ENCODE peak calls at places on chromosomes 3 and 15, in four cellular contexts. One of them, this sample, is unnamed.

GRCh38 chr3:40623567-40623966 is 98.8 kb downstream of the ZNF621 start:
- DNase-seq in progenitor cell of endocrine pancreas: no peak
- DNase-seq in GM12864: peak; percentile 65
- DNase-seq in fibroblast of mammary gland: peak; percentile 38
- DNase-seq in this sample: peak; percentile 40

GRCh38 chr3:151944356-151944755 is 70.9 kb downstream of the SUCNR1 start:
- DNase-seq in progenitor cell of endocrine pancreas: no peak
- DNase-seq in GM12864: no peak
- DNase-seq in fibroblast of mammary gland: no peak
- DNase-seq in this sample: no peak

GRCh38 chr15:62141643-62142588 is 23.2 kb downstream of the C2CD4B start:
- DNase-seq in progenitor cell of endocrine pancreas: no peak
- DNase-seq in GM12864: no peak
- DNase-seq in fibroblast of mammary gland: no peak
- DNase-seq in this sample: no peak

GRCh38 chr3:123783050-123783724 is 100.9 kb downstream of the MYLK start:
- DNase-seq in progenitor cell of endocrine pancreas: no peak
- DNase-seq in GM12864: no peak
- DNase-seq in fibroblast of mammary gland: no peak
- DNase-seq in this sample: no peak

GRCh38 chr3:111668912-111669488 is 73.9 kb upstream of the ZBED2 start:
- DNase-seq in progenitor cell of endocrine pancreas: no peak
- DNase-seq in GM12864: no peak
- DNase-seq in fibroblast of mammary gland: peak; percentile 72
- DNase-seq in this sample: peak; percentile 61

GRCh38 chr15:68206711-68207151 is 1.6 kb upstream of the CALML4 start:
- DNase-seq in progenitor cell of endocrine pancreas: no peak
- DNase-seq in GM12864: no peak
- DNase-seq in fibroblast of mammary gland: no peak
- DNase-seq in this sample: no peak

GRCh38 chr3:112685435-112685834 is 44.5 kb upstream of the CCDC80 start:
- DNase-seq in progenitor cell of endocrine pancreas: no peak
- DNase-seq in GM12864: no peak
- DNase-seq in fibroblast of mammary gland: peak; percentile 97
- DNase-seq in this sample: no peak

GRCh38 chr3:16130066-16130465 is 44.4 kb upstream of the GALNT15 start:
- DNase-seq in progenitor cell of endocrine pancreas: no peak
- DNase-seq in GM12864: no peak
- DNase-seq in fibroblast of mammary gland: peak; percentile 97
- DNase-seq in this sample: no peak

GRCh38 chr3:58565621-58566397 is 11.4 kb downstream of the FAM107A start:
- DNase-seq in progenitor cell of endocrine pancreas: no peak
- DNase-seq in GM12864: no peak
- DNase-seq in fibroblast of mammary gland: no peak
- DNase-seq in this sample: no peak

GRCh38 chr3:139934557-139935070 is 371 bp upstream of the CLSTN2 start:
- DNase-seq in progenitor cell of endocrine pancreas: peak; percentile 57
- DNase-seq in GM12864: no peak
- DNase-seq in fibroblast of mammary gland: no peak
- DNase-seq in this sample: no peak
- TF ChIP-seq CTCF in progenitor cell of endocrine pancreas: peak; percentile 63
- TF ChIP-seq CTCF in GM12864: peak; percentile 32
- TF ChIP-seq CTCF in fibroblast of mammary gland: no peak
- TF ChIP-seq CTCF in this sample: no peak

DNA sequence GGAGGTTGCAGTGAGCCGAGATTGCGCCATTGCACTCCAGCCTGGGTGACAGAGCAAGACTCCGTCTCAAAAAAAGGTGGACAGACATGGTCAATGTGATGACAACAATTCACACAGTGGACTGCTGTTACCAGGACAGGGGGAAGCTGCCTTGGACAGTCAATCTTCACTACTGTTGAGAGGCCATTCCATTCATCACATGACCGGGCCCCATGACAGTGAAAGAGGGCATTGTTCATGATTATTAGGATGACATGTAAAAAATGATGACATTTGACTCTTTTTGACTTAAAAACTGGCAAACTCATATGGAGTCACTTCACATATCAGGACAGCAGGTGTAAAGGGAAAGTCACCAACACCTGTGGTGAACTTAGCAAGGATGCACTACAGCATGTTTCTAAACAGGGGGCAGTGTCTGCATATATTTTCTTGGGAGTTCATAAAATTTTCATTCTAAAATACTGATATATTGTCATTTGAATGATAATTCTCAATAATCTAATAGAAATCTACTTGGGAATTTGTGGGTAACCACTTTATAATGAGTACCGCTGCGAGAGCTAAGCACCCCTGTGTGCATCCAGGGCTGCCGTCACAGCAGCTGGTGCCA is 34.2 kb upstream of the LDHAL6B start:
- DNase-seq in progenitor cell of endocrine pancreas: no peak
- DNase-seq in GM12864: no peak
- DNase-seq in fibroblast of mammary gland: no peak
- DNase-seq in this sample: no peak
- TF ChIP-seq CTCF in progenitor cell of endocrine pancreas: peak; percentile 24
- TF ChIP-seq CTCF in GM12864: no peak
- TF ChIP-seq CTCF in fibroblast of mammary gland: peak; percentile 30
- TF ChIP-seq CTCF in this sample: no peak

DNA sequence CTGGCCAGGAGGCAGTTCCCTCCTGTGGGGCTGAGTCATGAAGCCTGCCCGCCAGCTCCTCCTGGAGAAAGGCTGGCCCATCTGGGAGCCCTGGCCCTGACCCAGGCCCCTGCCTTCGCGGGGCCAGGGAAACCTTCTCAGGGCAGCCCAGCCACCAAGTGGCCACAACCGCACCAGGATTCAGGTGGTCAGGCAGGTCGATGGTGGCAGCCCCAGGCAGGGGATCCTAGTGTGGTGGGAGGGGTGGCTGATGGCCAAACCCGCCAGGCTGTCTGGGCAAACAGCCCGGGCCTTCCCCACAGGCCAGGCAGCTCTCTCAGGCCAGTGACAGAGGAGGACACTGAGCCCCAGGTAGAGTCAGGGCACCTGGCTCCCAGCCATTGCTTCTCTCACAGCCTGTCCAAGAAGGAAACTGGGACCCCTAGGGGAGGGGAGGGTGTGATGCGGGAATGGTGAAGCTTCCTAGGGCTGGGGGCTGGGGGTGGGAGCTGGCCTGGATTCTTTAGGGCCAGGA is 1.2 kb downstream of the TWF2 start:
- DNase-seq in progenitor cell of endocrine pancreas: no peak
- DNase-seq in GM12864: no peak
- DNase-seq in fibroblast of mammary gland: peak; percentile 91
- DNase-seq in this sample: peak; percentile 92
- TF ChIP-seq CTCF in progenitor cell of endocrine pancreas: no peak
- TF ChIP-seq CTCF in GM12864: no peak
- TF ChIP-seq CTCF in fibroblast of mammary gland: no peak
- TF ChIP-seq CTCF in this sample: no peak

DNA sequence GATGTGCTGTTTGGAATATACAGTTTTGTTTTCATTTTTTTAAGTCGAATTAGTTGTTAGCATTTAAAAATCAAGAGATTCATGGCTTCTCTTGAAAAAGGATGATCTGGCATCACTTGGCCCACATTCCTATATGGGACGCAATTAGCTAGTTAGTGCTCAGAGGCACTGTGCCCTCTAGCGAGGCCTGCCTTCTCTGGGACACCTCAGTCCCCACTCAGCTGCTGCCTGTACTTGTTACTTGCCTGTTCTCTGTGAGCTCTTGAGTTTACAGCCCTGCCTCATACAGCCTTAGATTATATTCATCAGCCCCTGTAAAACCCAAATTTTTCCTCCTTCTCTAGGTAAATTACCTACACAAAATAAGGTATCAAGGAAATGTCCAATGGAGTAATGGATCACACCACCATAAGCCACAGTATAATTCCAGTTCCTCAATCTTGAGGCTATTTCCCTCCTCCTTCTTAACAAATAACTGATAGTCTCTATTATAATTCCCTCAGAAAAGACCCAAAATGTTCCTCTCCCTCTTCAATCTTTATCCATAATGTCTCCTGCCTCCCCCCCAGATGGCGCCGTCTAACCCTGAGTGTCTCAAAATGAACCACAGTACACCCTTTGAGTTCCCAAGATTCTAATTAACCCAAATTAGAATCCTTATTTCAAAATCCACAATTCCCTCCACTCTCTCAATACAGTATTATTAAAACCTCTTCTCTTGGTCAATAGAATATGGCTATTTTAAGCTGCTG is 2.7 kb downstream of the ZMAT3 start:
- DNase-seq in progenitor cell of endocrine pancreas: no peak
- DNase-seq in GM12864: no peak
- DNase-seq in fibroblast of mammary gland: peak; percentile 47
- DNase-seq in this sample: peak; percentile 47
- TF ChIP-seq CTCF in progenitor cell of endocrine pancreas: peak; percentile 36
- TF ChIP-seq CTCF in GM12864: peak; percentile 44
- TF ChIP-seq CTCF in fibroblast of mammary gland: peak; percentile 59
- TF ChIP-seq CTCF in this sample: peak; percentile 45

GRCh38 chr15:76285241-76285825 is 25.9 kb downstream of the ETFA start:
- DNase-seq in progenitor cell of endocrine pancreas: no peak
- DNase-seq in GM12864: no peak
- DNase-seq in fibroblast of mammary gland: peak; percentile 18
- DNase-seq in this sample: peak; percentile 44
- TF ChIP-seq CTCF in progenitor cell of endocrine pancreas: peak; percentile 43
- TF ChIP-seq CTCF in GM12864: peak; percentile 45
- TF ChIP-seq CTCF in fibroblast of mammary gland: peak; percentile 60
- TF ChIP-seq CTCF in this sample: peak; percentile 43

GRCh38 chr3:70359711-70360110 is 47.3 kb upstream of the MDFIC2 start:
- DNase-seq in progenitor cell of endocrine pancreas: no peak
- DNase-seq in GM12864: no peak
- DNase-seq in fibroblast of mammary gland: no peak
- DNase-seq in this sample: no peak

GRCh38 chr3:70360985-70361384 is 48.5 kb upstream of the MDFIC2 start:
- DNase-seq in progenitor cell of endocrine pancreas: no peak
- DNase-seq in GM12864: peak; percentile 24
- DNase-seq in fibroblast of mammary gland: peak; percentile 47
- DNase-seq in this sample: peak; percentile 17

GRCh38 chr3:70358978-70359580 is 46.6 kb upstream of the MDFIC2 start:
- DNase-seq in progenitor cell of endocrine pancreas: no peak
- DNase-seq in GM12864: no peak
- DNase-seq in fibroblast of mammary gland: peak; percentile 43
- DNase-seq in this sample: peak; percentile 37
- TF ChIP-seq CTCF in progenitor cell of endocrine pancreas: peak; percentile 76
- TF ChIP-seq CTCF in GM12864: peak; percentile 46
- TF ChIP-seq CTCF in fibroblast of mammary gland: peak; percentile 66
- TF ChIP-seq CTCF in this sample: peak; percentile 60

DNA sequence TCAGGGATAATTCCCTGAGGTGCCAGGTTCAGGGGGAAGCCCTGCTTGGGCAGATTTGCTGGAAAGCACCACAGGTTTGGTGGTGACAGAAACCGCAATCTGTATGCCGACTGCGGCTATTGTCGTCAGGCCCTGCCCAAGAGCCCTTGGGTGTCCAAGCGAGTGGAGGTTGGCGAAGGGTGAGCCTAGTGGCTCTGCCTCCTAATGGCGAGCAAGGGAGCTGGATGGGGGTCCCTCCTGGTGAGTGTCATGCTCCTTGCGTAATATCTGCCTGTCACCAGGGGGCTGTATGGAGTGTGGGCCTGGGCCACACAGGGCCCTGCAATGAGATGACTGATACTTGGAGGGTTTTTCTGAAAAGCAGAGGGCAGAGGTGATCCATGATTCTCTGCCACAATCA is 101.6 kb downstream of the EPHB1 start:
- DNase-seq in progenitor cell of endocrine pancreas: no peak
- DNase-seq in GM12864: no peak
- DNase-seq in fibroblast of mammary gland: no peak
- DNase-seq in this sample: no peak
- TF ChIP-seq CTCF in progenitor cell of endocrine pancreas: no peak
- TF ChIP-seq CTCF in GM12864: no peak
- TF ChIP-seq CTCF in fibroblast of mammary gland: no peak
- TF ChIP-seq CTCF in this sample: no peak

DNA sequence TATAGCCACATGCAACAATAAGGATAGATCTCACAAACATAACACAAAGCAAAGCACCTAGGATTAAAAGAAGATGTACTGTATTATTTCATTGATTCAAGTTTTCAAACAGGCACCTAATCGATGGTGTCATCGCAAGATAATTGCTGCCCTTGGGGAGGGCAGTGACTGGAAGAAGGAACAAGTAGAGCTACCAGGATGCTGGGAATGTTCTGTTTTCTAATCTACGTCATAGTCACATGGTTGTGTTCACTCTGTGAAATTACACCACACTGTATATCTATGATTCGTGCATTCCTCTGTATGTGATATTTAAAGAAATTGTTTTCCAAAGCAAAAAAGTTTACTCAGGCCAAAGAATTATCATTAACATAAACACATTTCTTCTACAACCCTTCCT is 236.6 kb downstream of the FGF12 start:
- DNase-seq in progenitor cell of endocrine pancreas: no peak
- DNase-seq in GM12864: no peak
- DNase-seq in fibroblast of mammary gland: peak; percentile 33
- DNase-seq in this sample: no peak
- TF ChIP-seq CTCF in progenitor cell of endocrine pancreas: no peak
- TF ChIP-seq CTCF in GM12864: no peak
- TF ChIP-seq CTCF in fibroblast of mammary gland: no peak
- TF ChIP-seq CTCF in this sample: no peak

This sample was measured in MCF 10A.